ENCODE peak calls at places on chromosomes 4 and X, in ten cellular contexts. One of them, this sample, is unnamed.
A peak's percentile ranks its signal among the peaks of the same experiment; 100 is the strongest.

GRCh38 chr4:39950861-39951481 is 26.7 kb downstream of the PDS5A start:
- DNase-seq in endothelial cell of umbilical vein: no peak
- DNase-seq in esophagus squamous epithelium: no peak
- DNase-seq in ovary: no peak
- DNase-seq in brain microvascular endothelial cell: no peak
- DNase-seq in HCT116: no peak
- DNase-seq in HFF-Myc: no peak
- DNase-seq in tibial artery: no peak
- DNase-seq in Peyer's patch: no peak
- DNase-seq in GM23338: no peak
- DNase-seq in this sample: no peak

GRCh38 chr4:75512336-75513211 is 1.6 kb downstream of the RCHY1 start:
- DNase-seq in HCT116: no peak
- DNase-seq in endothelial cell of umbilical vein: peak; percentile 88
- DNase-seq in tibial artery: no peak
- DNase-seq in Peyer's patch: no peak
- DNase-seq in esophagus squamous epithelium: no peak
- DNase-seq in brain microvascular endothelial cell: no peak
- DNase-seq in HFF-Myc: no peak
- DNase-seq in GM23338: no peak
- DNase-seq in ovary: no peak
- DNase-seq in this sample: peak; percentile 65

GRCh38 chr4:122666527-122667245 is 45.8 kb upstream of the IL21 start:
- DNase-seq in Peyer's patch: no peak
- DNase-seq in ovary: no peak
- DNase-seq in GM23338: no peak
- DNase-seq in HCT116: peak; percentile 52
- DNase-seq in tibial artery: no peak
- DNase-seq in esophagus squamous epithelium: no peak
- DNase-seq in HFF-Myc: peak; percentile 88
- DNase-seq in endothelial cell of umbilical vein: peak; percentile 71
- DNase-seq in brain microvascular endothelial cell: peak; percentile 79
- DNase-seq in this sample: peak; percentile 96

GRCh38 chr4:185265942-185266341 is 56.5 kb downstream of the SNX25 start:
- DNase-seq in HCT116: no peak
- DNase-seq in ovary: no peak
- DNase-seq in Peyer's patch: no peak
- DNase-seq in tibial artery: no peak
- DNase-seq in endothelial cell of umbilical vein: no peak
- DNase-seq in HFF-Myc: peak; percentile 27
- DNase-seq in GM23338: peak; percentile 50
- DNase-seq in brain microvascular endothelial cell: peak; percentile 71
- DNase-seq in esophagus squamous epithelium: no peak
- DNase-seq in this sample: peak; percentile 55

GRCh38 chrX:65697915-65698796 is 30.7 kb downstream of the MSN start:
- DNase-seq in endothelial cell of umbilical vein: peak; percentile 55
- DNase-seq in HCT116: no peak
- DNase-seq in brain microvascular endothelial cell: no peak
- DNase-seq in Peyer's patch: peak; percentile 90
- DNase-seq in ovary: no peak
- DNase-seq in HFF-Myc: no peak
- DNase-seq in esophagus squamous epithelium: peak; percentile 28
- DNase-seq in GM23338: peak; percentile 15
- DNase-seq in tibial artery: no peak
- DNase-seq in this sample: no peak

GRCh38 chr4:85039526-85039925 is 73.0 kb upstream of the WDFY3 start:
- DNase-seq in tibial artery: no peak
- DNase-seq in HFF-Myc: no peak
- DNase-seq in esophagus squamous epithelium: no peak
- DNase-seq in HCT116: peak; percentile 22
- DNase-seq in ovary: no peak
- DNase-seq in GM23338: no peak
- DNase-seq in endothelial cell of umbilical vein: no peak
- DNase-seq in Peyer's patch: no peak
- DNase-seq in brain microvascular endothelial cell: peak; percentile 75
- DNase-seq in this sample: peak; percentile 98

GRCh38 chr4:33649015-33649414 is 2595.3 kb downstream of the ARAP2 start:
- DNase-seq in ovary: no peak
- DNase-seq in endothelial cell of umbilical vein: no peak
- DNase-seq in esophagus squamous epithelium: no peak
- DNase-seq in GM23338: peak; percentile 49
- DNase-seq in HCT116: peak; percentile 21
- DNase-seq in tibial artery: no peak
- DNase-seq in Peyer's patch: no peak
- DNase-seq in HFF-Myc: peak; percentile 17
- DNase-seq in brain microvascular endothelial cell: no peak
- DNase-seq in this sample: peak; percentile 66

GRCh38 chrX:132908891-132909290 is 49.5 kb downstream of the HS6ST2 start:
- DNase-seq in GM23338: no peak
- DNase-seq in HCT116: no peak
- DNase-seq in endothelial cell of umbilical vein: no peak
- DNase-seq in brain microvascular endothelial cell: no peak
- DNase-seq in HFF-Myc: no peak
- DNase-seq in tibial artery: no peak
- DNase-seq in esophagus squamous epithelium: no peak
- DNase-seq in ovary: no peak
- DNase-seq in Peyer's patch: no peak
- DNase-seq in this sample: peak; percentile 2

GRCh38 chrX:103614999-103615398 is 7.2 kb downstream of the TCEAL3 start:
- DNase-seq in ovary: no peak
- DNase-seq in tibial artery: no peak
- DNase-seq in esophagus squamous epithelium: no peak
- DNase-seq in HCT116: no peak
- DNase-seq in Peyer's patch: no peak
- DNase-seq in brain microvascular endothelial cell: no peak
- DNase-seq in endothelial cell of umbilical vein: no peak
- DNase-seq in HFF-Myc: no peak
- DNase-seq in GM23338: no peak
- DNase-seq in this sample: no peak

GRCh38 chrX:41616255-41616654 is 72.5 kb upstream of the GPR34 start:
- DNase-seq in esophagus squamous epithelium: no peak
- DNase-seq in endothelial cell of umbilical vein: no peak
- DNase-seq in tibial artery: no peak
- DNase-seq in brain microvascular endothelial cell: no peak
- DNase-seq in HFF-Myc: no peak
- DNase-seq in ovary: no peak
- DNase-seq in GM23338: no peak
- DNase-seq in Peyer's patch: no peak
- DNase-seq in HCT116: no peak
- DNase-seq in this sample: no peak

GRCh38 chr4:62644372-62644771 is 1444.2 kb downstream of the ADGRL3 start:
- DNase-seq in ovary: no peak
- DNase-seq in HFF-Myc: no peak
- DNase-seq in esophagus squamous epithelium: no peak
- DNase-seq in brain microvascular endothelial cell: peak; percentile 9
- DNase-seq in GM23338: peak; percentile 76
- DNase-seq in Peyer's patch: no peak
- DNase-seq in tibial artery: no peak
- DNase-seq in HCT116: no peak
- DNase-seq in endothelial cell of umbilical vein: no peak
- DNase-seq in this sample: peak; percentile 1

GRCh38 chr4:25928320-25928955 is 14.4 kb downstream of the SMIM20 start:
- DNase-seq in ovary: no peak
- DNase-seq in GM23338: no peak
- DNase-seq in HFF-Myc: no peak
- DNase-seq in HCT116: no peak
- DNase-seq in endothelial cell of umbilical vein: no peak
- DNase-seq in tibial artery: no peak
- DNase-seq in esophagus squamous epithelium: no peak
- DNase-seq in Peyer's patch: no peak
- DNase-seq in brain microvascular endothelial cell: no peak
- DNase-seq in this sample: no peak

GRCh38 chr4:64715741-64716140 is 306.5 kb upstream of the TECRL start:
- DNase-seq in esophagus squamous epithelium: no peak
- DNase-seq in GM23338: no peak
- DNase-seq in HFF-Myc: no peak
- DNase-seq in tibial artery: no peak
- DNase-seq in brain microvascular endothelial cell: no peak
- DNase-seq in HCT116: no peak
- DNase-seq in Peyer's patch: no peak
- DNase-seq in ovary: no peak
- DNase-seq in endothelial cell of umbilical vein: no peak
- DNase-seq in this sample: no peak

GRCh38 chrX:84044051-84044450 is 143.9 kb downstream of the RPS6KA6 start:
- DNase-seq in ovary: no peak
- DNase-seq in tibial artery: no peak
- DNase-seq in endothelial cell of umbilical vein: no peak
- DNase-seq in HCT116: no peak
- DNase-seq in brain microvascular endothelial cell: no peak
- DNase-seq in GM23338: no peak
- DNase-seq in HFF-Myc: no peak
- DNase-seq in esophagus squamous epithelium: no peak
- DNase-seq in Peyer's patch: no peak
- DNase-seq in this sample: no peak

GRCh38 chrX:84047339-84047738 is 140.7 kb downstream of the RPS6KA6 start:
- DNase-seq in Peyer's patch: no peak
- DNase-seq in ovary: no peak
- DNase-seq in GM23338: peak; percentile 8
- DNase-seq in endothelial cell of umbilical vein: no peak
- DNase-seq in brain microvascular endothelial cell: no peak
- DNase-seq in HCT116: no peak
- DNase-seq in HFF-Myc: no peak
- DNase-seq in tibial artery: no peak
- DNase-seq in esophagus squamous epithelium: no peak
- DNase-seq in this sample: no peak

GRCh38 chrX:84046403-84046984 is 141.5 kb downstream of the RPS6KA6 start:
- DNase-seq in HCT116: no peak
- DNase-seq in GM23338: peak; percentile 56
- DNase-seq in HFF-Myc: peak; percentile 1
- DNase-seq in ovary: no peak
- DNase-seq in Peyer's patch: no peak
- DNase-seq in endothelial cell of umbilical vein: peak; percentile 9
- DNase-seq in tibial artery: no peak
- DNase-seq in brain microvascular endothelial cell: no peak
- DNase-seq in esophagus squamous epithelium: no peak
- DNase-seq in this sample: peak; percentile 37
- TF ChIP-seq CTCF in HCT116: peak; percentile 40
- TF ChIP-seq CTCF in GM23338: peak; percentile 76
- TF ChIP-seq CTCF in HFF-Myc: peak; percentile 54
- TF ChIP-seq CTCF in ovary: no peak
- TF ChIP-seq CTCF in Peyer's patch: peak; percentile 57
- TF ChIP-seq CTCF in endothelial cell of umbilical vein: peak; percentile 43
- TF ChIP-seq CTCF in tibial artery: peak; percentile 45
- TF ChIP-seq CTCF in brain microvascular endothelial cell: peak; percentile 80
- TF ChIP-seq CTCF in esophagus squamous epithelium: peak; percentile 49
- TF ChIP-seq CTCF in this sample: peak; percentile 85

DNA sequence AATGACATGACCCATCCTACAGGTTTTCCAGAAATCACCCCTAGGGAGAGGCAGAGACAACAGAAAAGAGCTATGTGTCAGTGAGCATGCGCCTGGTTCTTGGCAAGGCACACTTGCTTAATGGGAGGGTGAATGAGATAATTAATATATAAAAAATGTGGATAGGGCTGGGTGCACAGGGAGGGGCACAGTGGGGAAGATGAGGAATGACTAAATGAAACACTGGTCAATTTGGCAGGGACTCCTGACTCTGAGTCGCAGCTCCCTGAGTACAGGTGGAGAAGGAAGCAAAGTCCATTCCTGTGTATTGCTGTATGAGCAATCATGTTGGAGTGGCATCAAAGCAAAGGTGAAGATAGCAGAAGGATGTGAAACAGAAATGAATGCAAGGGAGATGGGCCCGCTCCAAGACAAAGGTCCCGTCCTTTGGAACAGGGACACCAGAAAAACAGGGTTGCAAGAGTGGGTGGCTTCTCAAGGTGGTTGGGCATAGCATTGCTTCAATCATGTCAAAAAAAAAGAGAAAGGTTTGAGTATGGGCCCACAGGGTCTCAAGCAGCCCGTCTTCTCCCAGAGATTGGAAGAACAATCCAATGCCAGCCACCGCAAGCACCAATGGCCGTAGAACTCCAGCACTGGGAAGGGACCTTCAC is 278.4 kb upstream of the AGTR2 start:
- DNase-seq in HCT116: peak; percentile 3
- DNase-seq in brain microvascular endothelial cell: no peak
- DNase-seq in HFF-Myc: no peak
- DNase-seq in tibial artery: no peak
- DNase-seq in GM23338: no peak
- DNase-seq in ovary: no peak
- DNase-seq in esophagus squamous epithelium: no peak
- DNase-seq in Peyer's patch: no peak
- DNase-seq in endothelial cell of umbilical vein: no peak
- DNase-seq in this sample: peak; percentile 12
- H3K4me3 ChIP-seq in HCT116: no peak overlapping the region
- H3K4me3 ChIP-seq in brain microvascular endothelial cell: no peak overlapping the region
- H3K4me3 ChIP-seq in HFF-Myc: no peak overlapping the region
- H3K4me3 ChIP-seq in tibial artery: no peak overlapping the region
- H3K4me3 ChIP-seq in GM23338: no peak overlapping the region
- H3K4me3 ChIP-seq in ovary: no peak overlapping the region
- H3K4me3 ChIP-seq in esophagus squamous epithelium: no peak overlapping the region
- H3K4me3 ChIP-seq in Peyer's patch: no peak overlapping the region
- H3K4me3 ChIP-seq in endothelial cell of umbilical vein: no peak overlapping the region
- H3K4me3 ChIP-seq in this sample: peak overlapping the region; percentile 12

GRCh38 chrX:71285929-71286328 is 2.5 kb downstream of the NONO start:
- DNase-seq in ovary: no peak
- DNase-seq in endothelial cell of umbilical vein: no peak
- DNase-seq in GM23338: no peak
- DNase-seq in tibial artery: no peak
- DNase-seq in HCT116: no peak
- DNase-seq in Peyer's patch: no peak
- DNase-seq in brain microvascular endothelial cell: no peak
- DNase-seq in HFF-Myc: no peak
- DNase-seq in esophagus squamous epithelium: no peak
- DNase-seq in this sample: no peak

GRCh38 chrX:71282514-71283408 is 674 bp upstream of the NONO start:
- DNase-seq in Peyer's patch: peak; percentile 24
- DNase-seq in endothelial cell of umbilical vein: no peak
- DNase-seq in esophagus squamous epithelium: no peak
- DNase-seq in ovary: no peak
- DNase-seq in brain microvascular endothelial cell: peak; percentile 56
- DNase-seq in HFF-Myc: peak; percentile 17
- DNase-seq in tibial artery: no peak
- DNase-seq in GM23338: peak; percentile 23
- DNase-seq in HCT116: peak; percentile 4
- DNase-seq in this sample: peak; percentile 46

GRCh38 chrX:71283409-71284143 is at the start of gene NONO:
- DNase-seq in HCT116: peak; percentile 98
- DNase-seq in esophagus squamous epithelium: peak; percentile 45
- DNase-seq in GM23338: peak; percentile 98
- DNase-seq in brain microvascular endothelial cell: peak; percentile 96
- DNase-seq in ovary: peak; percentile 84
- DNase-seq in Peyer's patch: peak; percentile 81
- DNase-seq in HFF-Myc: peak; percentile 97
- DNase-seq in tibial artery: peak; percentile 91
- DNase-seq in endothelial cell of umbilical vein: peak; percentile 96
- DNase-seq in this sample: peak; percentile 99
- TF ChIP-seq CTCF in HCT116: no peak
- TF ChIP-seq CTCF in esophagus squamous epithelium: no peak
- TF ChIP-seq CTCF in GM23338: no peak
- TF ChIP-seq CTCF in brain microvascular endothelial cell: peak; percentile 22
- TF ChIP-seq CTCF in ovary: no peak
- TF ChIP-seq CTCF in Peyer's patch: no peak
- TF ChIP-seq CTCF in HFF-Myc: no peak
- TF ChIP-seq CTCF in tibial artery: no peak
- TF ChIP-seq CTCF in endothelial cell of umbilical vein: peak; percentile 2
- TF ChIP-seq CTCF in this sample: no peak

DNA sequence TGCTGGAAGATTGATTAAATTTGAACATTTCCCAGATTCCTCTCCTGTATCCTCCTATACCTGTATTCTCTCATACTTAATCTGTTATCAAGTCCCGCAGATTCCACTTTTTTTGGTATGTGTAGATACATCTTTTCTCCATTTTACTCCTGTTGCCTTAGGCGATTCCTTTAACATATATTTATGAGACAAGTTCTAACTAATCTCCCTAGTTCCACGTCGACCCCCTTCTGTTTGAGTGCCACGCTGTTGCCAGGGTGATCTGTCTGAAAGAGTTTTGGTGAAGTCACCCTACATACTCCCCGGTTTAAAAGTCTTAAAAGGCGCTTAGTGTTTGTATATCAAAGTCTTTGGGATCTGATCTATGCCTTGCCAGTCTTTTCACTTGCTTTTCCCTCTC is 2.4 kb downstream of the HNRNPH2 start:
- DNase-seq in esophagus squamous epithelium: no peak
- DNase-seq in tibial artery: no peak
- DNase-seq in HCT116: no peak
- DNase-seq in GM23338: no peak
- DNase-seq in HFF-Myc: no peak
- DNase-seq in ovary: no peak
- DNase-seq in brain microvascular endothelial cell: no peak
- DNase-seq in endothelial cell of umbilical vein: no peak
- DNase-seq in Peyer's patch: no peak
- DNase-seq in this sample: no peak
- H3K4me3 ChIP-seq in esophagus squamous epithelium: no peak overlapping the region
- H3K4me3 ChIP-seq in tibial artery: peak overlapping the region; percentile 11
- H3K4me3 ChIP-seq in HCT116: no peak overlapping the region
- H3K4me3 ChIP-seq in GM23338: peak overlapping the region; percentile 79
- H3K4me3 ChIP-seq in HFF-Myc: peak overlapping the region; percentile 77
- H3K4me3 ChIP-seq in ovary: no peak overlapping the region
- H3K4me3 ChIP-seq in brain microvascular endothelial cell: no peak overlapping the region
- H3K4me3 ChIP-seq in endothelial cell of umbilical vein: no peak overlapping the region
- H3K4me3 ChIP-seq in Peyer's patch: no peak overlapping the region
- H3K4me3 ChIP-seq in this sample: peak overlapping the region; percentile 11

This sample was measured in fibroblast of mammary gland.